ENCODE peak calls at places on chromosome 13, in six cellular contexts. P is IMR-90, Z is mesenchymal stem cell, C is neuronal stem cell, L is H9, A is H1. E is an unnamed sample.

GRCh38 chr13:100409132-100409531 is 179.5 kb downstream of the GGACT start:
- DNase-seq in A (no peak), L (no peak), C (no peak), P (peak), Z (peak), E (no peak)

GRCh38 chr13:94433055-94433947 is 46.2 kb downstream of the DCT start:
- DNase-seq in Z (no peak), A (peak), L (peak), C (no peak), P (no peak), E (peak)

GRCh38 chr13:74819549-74819948 is 662.4 kb downstream of the TBC1D4 start:
- DNase-seq in L (no peak), C (no peak), P (no peak), A (no peak), Z (no peak), E (no peak)

GRCh38 chr13:80945328-80945727 is 604.4 kb upstream of the SPRY2 start:
- DNase-seq in P (no peak), Z (peak), L (peak), A (peak), C (peak), E (no peak)

GRCh38 chr13:37741536-37741935 is 128.0 kb downstream of the TRPC4 start:
- DNase-seq in Z (no peak), C (no peak), A (no peak), P (no peak), L (no peak), E (no peak)

GRCh38 chr13:106599875-106600797 is 32.2 kb upstream of the ARGLU1 start:
- DNase-seq in C (no peak), P (peak), L (no peak), A (no peak), Z (peak), E (no peak)

GRCh38 chr13:25177012-25177411 is 4.9 kb upstream of the AMER2 start:
- DNase-seq in C (no peak), P (no peak), L (no peak), Z (no peak), A (no peak), E (no peak)

GRCh38 chr13:70253411-70253810 is 145.2 kb upstream of the KLHL1 start:
- DNase-seq in P (no peak), Z (no peak), C (no peak), L (no peak), A (no peak), E (no peak)

GRCh38 chr13:84137292-84137691 is 255.0 kb upstream of the SLITRK1 start:
- DNase-seq in P (no peak), Z (peak), A (no peak), C (no peak), L (no peak), E (no peak)

GRCh38 chr13:44198826-44199225 is 174.8 kb upstream of the SERP2 start:
- DNase-seq in C (no peak), L (no peak), P (no peak), A (no peak), Z (no peak), E (peak)

GRCh38 chr13:79966039-79966438 is 374.9 kb downstream of the SPRY2 start:
- DNase-seq in L (no peak), P (peak), A (no peak), Z (peak), C (no peak), E (peak)

GRCh38 chr13:84571264-84571663 is 689.0 kb upstream of the SLITRK1 start:
- DNase-seq in A (no peak), C (no peak), Z (no peak), L (no peak), P (peak), E (no peak)

GRCh38 chr13:111212517-111212873 is 97.4 kb downstream of the ARHGEF7 start:
- DNase-seq in L (no peak), Z (no peak), C (no peak), A (no peak), P (no peak), E (no peak)

GRCh38 chr13:59700281-59700680 is 463.4 kb downstream of the DIAPH3 start:
- DNase-seq in C (no peak), Z (no peak), P (peak), L (no peak), A (no peak), E (no peak)

GRCh38 chr13:91212229-91212628 is 135.3 kb upstream of the MIR17HG start:
- DNase-seq in C (no peak), A (no peak), P (no peak), Z (no peak), L (no peak), E (no peak)

GRCh38 chr13:78022164-78022877 is 103.7 kb upstream of the EDNRB start:
- DNase-seq in A (no peak), Z (peak), P (peak), C (no peak), L (no peak), E (peak)

GRCh38 chr13:66354880-66355279 is 875.3 kb downstream of the PCDH9 start:
- DNase-seq in L (no peak), Z (no peak), P (no peak), A (no peak), C (no peak), E (no peak)

GRCh38 chr13:91347996-91348905 is 764 bp downstream of the MIR17HG start:
- DNase-seq in P (no peak), C (peak), L (no peak), A (no peak), Z (peak), E (peak)

GRCh38 chr13:66689037-66689619 is 541.0 kb downstream of the PCDH9 start:
- DNase-seq in P (no peak), C (no peak), L (no peak), A (no peak), Z (peak), E (no peak)

GRCh38 chr13:25233861-25234260 is 53.4 kb downstream of the MTMR6 start:
- DNase-seq in P (no peak), A (no peak), L (no peak), Z (no peak), C (no peak), E (no peak)

GRCh38 chr13:102035969-102036368 is 365.9 kb downstream of the FGF14 start:
- DNase-seq in C (no peak), L (no peak), Z (no peak), A (no peak), P (no peak), E (no peak)

GRCh38 chr13:77555246-77555645 is 19.7 kb downstream of the SCEL start:
- DNase-seq in Z (no peak), L (no peak), A (no peak), C (no peak), P (no peak), E (no peak)

GRCh38 chr13:42101821-42102580 is 53.6 kb downstream of the DGKH start:
- DNase-seq in A (no peak), Z (no peak), P (no peak), C (no peak), L (no peak), E (no peak)

GRCh38 chr13:111610077-111610476 is 289.6 kb downstream of the TEX29 start:
- DNase-seq in L (peak), C (no peak), Z (no peak), A (no peak), P (no peak), E (no peak)

DNA sequence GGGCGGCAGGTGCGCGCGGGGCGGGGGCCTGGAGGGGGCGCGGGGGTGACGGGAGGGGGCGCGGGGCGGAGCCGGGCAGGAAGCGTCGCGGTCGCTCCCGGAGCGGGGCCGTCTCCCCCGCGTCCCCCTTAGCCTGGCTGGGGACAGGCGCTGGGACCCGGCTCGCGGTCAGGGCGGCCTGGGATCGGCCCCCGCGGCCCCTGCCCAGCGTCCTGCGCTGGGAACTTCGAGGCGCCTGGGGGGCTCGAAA is 74.7 kb upstream of the MCF2L start:
- DNase-seq in L (no peak), P (no peak), C (no peak), A (no peak), Z (no peak), E (no peak)
- H4K91ac ChIP-seq in L (no peak), P (no peak), C (peak), A (no peak), Z (no peak), E (no peak)

DNA sequence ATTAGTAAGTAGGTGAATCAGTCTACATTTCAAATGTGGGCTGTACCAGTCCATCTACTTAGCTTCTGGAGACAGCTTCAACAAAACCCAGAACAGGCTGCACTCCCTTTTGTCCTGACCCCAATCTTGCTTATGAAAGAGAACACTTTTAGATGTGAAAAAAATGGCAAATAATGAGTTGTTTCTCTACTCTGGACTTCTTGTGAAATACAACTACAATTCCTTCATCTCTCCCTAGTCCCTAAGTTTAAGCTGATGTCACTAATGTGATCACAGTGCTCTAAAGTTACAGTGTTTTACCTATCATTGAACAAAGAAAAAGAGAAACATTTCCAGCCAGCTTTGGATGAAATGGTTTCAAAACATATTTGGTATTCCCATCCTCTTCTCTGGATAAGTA is 183.9 kb downstream of the LHFPL6 start:
- DNase-seq in L (no peak), A (no peak), Z (no peak), C (no peak), P (no peak), E (no peak)
- H3K4ac ChIP-seq in L (no peak), A (no peak), Z (no peak), C (no peak), P (no peak), E (no peak)

GRCh38 chr13:23822252-23822824 is 66.9 kb downstream of the MIPEP start:
- DNase-seq in A (no peak), L (no peak), Z (no peak), C (no peak), P (no peak), E (peak)
- H4K91ac ChIP-seq in A (no peak), L (no peak), Z (no peak), C (no peak), P (no peak), E (no peak)

DNA sequence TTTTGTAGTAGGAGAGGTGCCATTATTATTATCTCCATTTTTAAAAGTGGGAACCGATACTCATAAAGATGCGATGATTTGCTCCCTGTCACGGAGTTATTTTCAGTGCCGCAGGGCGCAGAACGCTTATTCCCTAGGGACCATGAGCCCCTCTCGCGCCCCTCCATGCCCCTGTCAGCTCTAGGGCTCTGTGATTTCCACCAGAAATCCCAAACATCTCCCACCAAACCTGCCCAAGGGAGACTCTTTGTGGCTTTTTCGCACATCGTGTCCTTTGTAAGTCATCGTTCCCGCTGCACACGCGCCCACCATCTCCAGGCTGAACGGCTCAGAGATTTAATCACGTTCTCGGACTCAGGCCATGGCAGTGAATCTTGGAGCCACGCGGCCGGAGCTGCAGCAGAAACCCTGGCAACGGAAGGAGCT is 105.1 kb downstream of the DNAJC15 start:
- DNase-seq in Z (no peak), A (no peak), C (no peak), P (no peak), L (no peak), E (no peak)
- H3K4ac ChIP-seq in Z (no peak), A (no peak), C (no peak), P (no peak), L (no peak), E (no peak)

GRCh38 chr13:110005563-110005962 is 219.2 kb upstream of the IRS2 start:
- DNase-seq in C (no peak), P (no peak), Z (no peak), A (no peak), L (no peak), E (no peak)
- H4K91ac ChIP-seq in C (no peak), P (peak), Z (no peak), A (no peak), L (no peak), E (peak)

GRCh38 chr13:86906458-86906857 is 764.7 kb upstream of the SLITRK5 start:
- DNase-seq in P (peak), C (no peak), L (no peak), Z (peak), A (no peak), E (no peak)

GRCh38 chr13:86907116-86907515 is 764.1 kb upstream of the SLITRK5 start:
- DNase-seq in P (peak), C (no peak), A (no peak), L (no peak), Z (peak), E (no peak)

GRCh38 chr13:86914757-86915156 is 756.4 kb upstream of the SLITRK5 start:
- DNase-seq in L (no peak), A (no peak), P (no peak), Z (no peak), C (no peak), E (no peak)

DNA sequence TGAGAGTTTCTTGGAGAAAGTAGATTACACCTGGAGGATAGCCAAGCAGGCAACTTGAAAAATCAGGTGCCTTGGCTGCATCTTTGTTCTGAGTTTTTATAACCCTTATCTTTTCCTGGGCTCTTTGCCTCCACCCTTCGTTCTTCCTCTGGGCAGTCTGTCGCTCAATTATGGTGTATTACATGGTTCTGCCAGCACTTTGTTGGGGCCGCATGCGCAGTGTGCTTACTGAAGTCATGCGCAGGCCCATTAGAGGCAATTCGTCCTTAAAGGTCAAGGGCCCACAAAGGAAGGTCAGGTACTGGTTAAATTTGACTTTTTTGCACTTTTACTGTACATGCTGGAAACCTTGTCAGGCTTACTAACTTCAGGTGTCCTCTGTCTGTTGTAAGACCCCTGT is 761.9 kb upstream of the SLITRK5 start:
- DNase-seq in Z (no peak), A (no peak), P (no peak), C (no peak), L (no peak), E (no peak)
- H3K4ac ChIP-seq in Z (no peak), A (no peak), P (no peak), C (no peak), L (no peak), E (no peak)

DNA sequence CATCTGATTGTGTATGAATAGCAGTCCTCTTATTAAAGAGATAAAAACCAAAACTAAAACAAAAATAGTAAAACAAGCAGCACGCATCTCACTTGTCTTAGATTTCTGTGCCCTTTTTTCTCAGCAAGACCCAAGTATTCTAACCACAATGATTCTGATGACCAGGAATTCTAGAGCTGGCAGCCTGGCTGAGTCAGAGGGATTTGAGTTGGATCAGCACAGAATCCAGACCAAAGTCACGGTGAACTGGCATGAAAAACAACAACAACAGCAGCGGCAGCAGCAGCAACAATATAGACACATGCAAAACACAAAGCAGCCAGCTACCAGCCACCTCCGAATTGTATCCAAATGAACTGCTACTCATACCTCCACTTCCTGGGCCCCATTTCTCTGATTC is 360.5 kb downstream of the KCNRG start:
- DNase-seq in C (no peak), P (peak), Z (peak), L (no peak), A (no peak), E (no peak)
- H4K91ac ChIP-seq in C (no peak), P (peak), Z (no peak), L (no peak), A (no peak), E (no peak)